ENCODE peak calls at places on chromosomes 11 and 22, in nine cellular contexts. O, P, N, K, R, D, H, W and V are unnamed samples. For H3K4me1, the result is how much of the 10 kb centered on the place peaks cover.

GRCh38 chr11:47354913-47355282 is 2.4 kb upstream of the MYBPC3 start:
- DNase-seq in O (no peak), P (no peak), N (no peak), K (no peak), R (no peak), D (no peak), H (no peak), W (no peak), V (no peak)

GRCh38 chr11:16785520-16786128 is 47.2 kb downstream of the C11orf58 start:
- DNase-seq in O (peak), P (peak), N (peak), K (peak), R (peak), D (peak), H (peak), W (peak), V (peak)

GRCh38 chr22:40889116-40889515 is 27.2 kb upstream of the DNAJB7 start:
- DNase-seq in O (no peak), P (no peak), N (no peak), K (no peak), R (no peak), D (no peak), H (no peak), W (no peak), V (no peak)

GRCh38 chr22:39684702-39685281 is 114.2 kb downstream of the CACNA1I start:
- DNase-seq in O (no peak), P (no peak), N (no peak), K (no peak), R (no peak), D (no peak), H (peak), W (no peak), V (no peak)

GRCh38 chr11:129950319-129951034 is 52.2 kb downstream of the PRDM10 start:
- DNase-seq in O (peak), P (peak), N (peak), K (peak), R (no peak), D (no peak), H (peak), W (no peak), V (no peak)

GRCh38 chr11:126123686-126124085 is 61.0 kb upstream of the CDON start:
- DNase-seq in O (no peak), P (no peak), N (no peak), K (no peak), R (no peak), D (no peak), H (no peak), W (no peak), V (no peak)

GRCh38 chr11:35260342-35260985 is 121.5 kb downstream of the CD44 start:
- DNase-seq in O (no peak), P (no peak), N (no peak), K (no peak), R (no peak), D (no peak), H (peak), W (no peak), V (no peak)

GRCh38 chr11:66814678-66815077 is 28.6 kb upstream of the RCE1 start:
- DNase-seq in O (no peak), P (no peak), N (no peak), K (no peak), R (no peak), D (no peak), H (no peak), W (no peak), V (no peak)

GRCh38 chr22:38262051-38262795 is 10.6 kb downstream of the TMEM184B start:
- DNase-seq in O (peak), P (peak), N (peak), K (peak), R (peak), D (peak), H (peak), W (no peak), V (peak)

GRCh38 chr11:32312865-32313403 is 122.4 kb downstream of the WT1 start:
- DNase-seq in O (peak), P (peak), N (no peak), K (no peak), R (peak), D (peak), H (peak), W (no peak), V (no peak)

GRCh38 chr22:19714320-19715252 is at the start of gene SEPTIN5:
- DNase-seq in O (no peak), P (no peak), N (peak), K (no peak), R (no peak), D (no peak), H (peak), W (no peak), V (no peak)

GRCh38 chr22:48223488-48224190 is 1461.2 kb downstream of the TBC1D22A start:
- DNase-seq in O (no peak), P (no peak), N (no peak), K (no peak), R (no peak), D (no peak), H (no peak), W (no peak), V (no peak)

GRCh38 chr11:11770274-11770673 is 71.5 kb upstream of the USP47 start:
- DNase-seq in O (no peak), P (no peak), N (no peak), K (no peak), R (no peak), D (no peak), H (no peak), W (no peak), V (no peak)

GRCh38 chr11:12731841-12732336 is 57.7 kb downstream of the TEAD1 start:
- DNase-seq in O (no peak), P (no peak), N (no peak), K (no peak), R (no peak), D (no peak), H (peak), W (no peak), V (no peak)

GRCh38 chr22:47006433-47006832 is 244.0 kb downstream of the TBC1D22A start:
- DNase-seq in O (no peak), P (no peak), N (no peak), K (no peak), R (no peak), D (no peak), H (no peak), W (no peak), V (peak)

GRCh38 chr11:19389787-19390303 is 149.1 kb upstream of the E2F8 start:
- DNase-seq in O (no peak), P (peak), N (peak), K (no peak), R (no peak), D (peak), H (no peak), W (no peak), V (no peak)

GRCh38 chr22:38284042-38284402 is 11.2 kb upstream of the TMEM184B start:
- DNase-seq in O (no peak), P (no peak), N (peak), K (no peak), R (peak), D (peak), H (peak), W (no peak), V (no peak)

GRCh38 chr11:118497831-118498230 is 29.4 kb upstream of the TTC36 start:
- DNase-seq in O (no peak), P (no peak), N (no peak), K (no peak), R (no peak), D (no peak), H (peak), W (no peak), V (no peak)

GRCh38 chr11:134504146-134504905 is 92.3 kb upstream of the B3GAT1 start:
- DNase-seq in O (no peak), P (peak), N (no peak), K (no peak), R (peak), D (no peak), H (no peak), W (no peak), V (peak)

GRCh38 chr11:73040046-73040445 is 102.1 kb downstream of the FCHSD2 start:
- DNase-seq in O (no peak), P (no peak), N (no peak), K (no peak), R (no peak), D (no peak), H (no peak), W (peak), V (no peak)

GRCh38 chr11:86473991-86474833 is 99.5 kb downstream of the CCDC81 start:
- DNase-seq in O (no peak), P (peak), N (peak), K (no peak), R (no peak), D (no peak), H (peak), W (no peak), V (no peak)

GRCh38 chr22:20440637-20441591 is 3.3 kb upstream of the SCARF2 start:
- DNase-seq in O (no peak), P (no peak), N (peak), K (peak), R (no peak), D (no peak), H (no peak), W (no peak), V (peak)

GRCh38 chr11:129987950-129988349 is 14.7 kb downstream of the PRDM10 start:
- DNase-seq in O (no peak), P (no peak), N (no peak), K (no peak), R (no peak), D (no peak), H (no peak), W (no peak), V (no peak)

GRCh38 chr11:124752471-124753100 is 531 bp upstream of the VSIG2 start:
- DNase-seq in O (no peak), P (no peak), N (no peak), K (no peak), R (no peak), D (no peak), H (no peak), W (no peak), V (no peak)

GRCh38 chr11:111939836-111940604 is 2.9 kb downstream of the DIXDC1 start:
- DNase-seq in O (no peak), P (peak), N (no peak), K (no peak), R (no peak), D (no peak), H (peak), W (no peak), V (no peak)

GRCh38 chr22:33787645-33788456 is 132.4 kb downstream of the LARGE1 start:
- DNase-seq in O (no peak), P (no peak), N (no peak), K (no peak), R (no peak), D (no peak), H (no peak), W (no peak), V (no peak)
- H3K4me1 ChIP-seq in O (under half), P (under half), N (under half), K (under half), R (under half), D (under half), H (under half), W (under half), V (under half)

GRCh38 chr11:61814958-61815789 is 1.6 kb downstream of the FADS1 start:
- DNase-seq in O (peak), P (peak), N (peak), K (peak), R (peak), D (peak), H (peak), W (peak), V (peak)
- H3K27ac ChIP-seq in O (peak), P (peak), N (peak), K (peak), R (peak), D (peak), H (peak), W (peak), V (peak)

GRCh38 chr11:120340529-120340928 is 4.3 kb downstream of the ARHGEF12 start:
- DNase-seq in O (no peak), P (peak), N (no peak), K (no peak), R (no peak), D (no peak), H (peak), W (no peak), V (no peak)
- H3K4me1 ChIP-seq in O (under half), P (half or more), N (under half), K (half or more), R (half or more), D (half or more), H (half or more), W (under half), V (under half)

GRCh38 chr22:23225337-23225723 is 45.0 kb downstream of the BCR start:
- DNase-seq in O (no peak), P (no peak), N (no peak), K (peak), R (no peak), D (no peak), H (no peak), W (no peak), V (no peak)
- H3K27ac ChIP-seq in O (peak), P (peak), N (peak), K (peak), R (no peak), D (no peak), H (peak), W (no peak), V (peak)

GRCh38 chr11:78065239-78065638 is 1.6 kb downstream of the THRSP start:
- DNase-seq in O (no peak), P (no peak), N (no peak), K (no peak), R (no peak), D (no peak), H (no peak), W (no peak), V (no peak)

GRCh38 chr11:78069465-78069864 is 5.8 kb downstream of the THRSP start:
- DNase-seq in O (no peak), P (peak), N (no peak), K (no peak), R (no peak), D (no peak), H (no peak), W (no peak), V (no peak)

GRCh38 chr11:78063440-78064181 is at the start of gene THRSP:
- DNase-seq in O (no peak), P (no peak), N (no peak), K (no peak), R (no peak), D (no peak), H (no peak), W (no peak), V (no peak)

GRCh38 chr11:78067704-78068103 is 4.0 kb downstream of the THRSP start:
- DNase-seq in O (no peak), P (no peak), N (no peak), K (no peak), R (no peak), D (no peak), H (no peak), W (no peak), V (no peak)

GRCh38 chr11:78066471-78066870 is 2.8 kb downstream of the THRSP start:
- DNase-seq in O (no peak), P (no peak), N (no peak), K (no peak), R (no peak), D (no peak), H (no peak), W (no peak), V (no peak)
- H3K4me1 ChIP-seq in O (under half), P (under half), N (under half), K (under half), R (under half), D (under half), H (under half), W (under half), V (under half)